ENCODE peak calls at places on chromosomes 16 and 17, in ten cellular contexts. D is ovary, P is transverse colon, Q is tibial nerve, C is heart left ventricle, T is esophagus muscularis mucosa, R is body of pancreas, H is uterus, E is IMR-90, J is suprapubic skin. V is an unnamed sample.

GRCh38 chr17:74361613-74362391 is at the start of gene BTBD17:
- DNase-seq in D (peak; percentile 63), P (peak; percentile 61), Q (peak; percentile 39), C (peak; percentile 54), R (peak; percentile 77), J (no peak), T (no peak), H (peak; percentile 40), E (no peak), V (peak; percentile 62)

GRCh38 chr17:50046667-50047066 is 9.2 kb upstream of the ITGA3 start:
- DNase-seq in E (no peak), C (no peak), Q (no peak), J (peak; percentile 58), R (no peak), P (no peak), T (no peak), D (peak; percentile 10), H (no peak), V (peak; percentile 35)

GRCh38 chr17:4833941-4834501 is 881 bp downstream of the MINK1 start:
- DNase-seq in E (peak; percentile 80), Q (peak; percentile 14), H (no peak), T (no peak), J (no peak), D (peak; percentile 40), C (peak; percentile 26), P (peak; percentile 47), R (peak; percentile 30), V (no peak)

GRCh38 chr17:40107266-40107980 is 7.0 kb upstream of the NR1D1 start:
- DNase-seq in D (peak; percentile 51), E (no peak), Q (peak; percentile 54), T (no peak), H (peak; percentile 43), P (no peak), J (no peak), R (no peak), C (peak; percentile 27), V (no peak)

GRCh38 chr17:60747069-60747808 is 69.6 kb downstream of the BCAS3 start:
- DNase-seq in E (no peak), C (no peak), Q (no peak), H (no peak), J (no peak), R (no peak), T (no peak), D (no peak), P (no peak), V (no peak)

GRCh38 chr17:57586099-57586702 is 158.9 kb downstream of the CCDC182 start:
- DNase-seq in C (no peak), T (no peak), Q (no peak), J (no peak), H (no peak), E (no peak), D (no peak), P (no peak), R (no peak), V (no peak)

GRCh38 chr16:80045944-80046660 is 445.6 kb upstream of the MAF start:
- DNase-seq in P (no peak), C (no peak), J (no peak), E (no peak), H (no peak), Q (no peak), T (no peak), D (no peak), R (no peak), V (no peak)

GRCh38 chr16:1602285-1602684 is 9.6 kb downstream of the IFT140 start:
- DNase-seq in R (no peak), Q (no peak), P (no peak), E (no peak), J (no peak), C (no peak), T (no peak), H (no peak), D (no peak), V (no peak)

GRCh38 chr17:10756604-10757003 is 26.8 kb upstream of the TMEM220 start:
- DNase-seq in T (no peak), H (no peak), D (no peak), P (no peak), C (no peak), J (no peak), Q (no peak), R (peak; percentile 24), E (no peak), V (no peak)

GRCh38 chr16:58753711-58754134 is 19.6 kb upstream of the GOT2 start:
- DNase-seq in C (no peak), D (no peak), J (no peak), H (no peak), P (no peak), T (no peak), E (no peak), Q (no peak), R (no peak), V (no peak)

GRCh38 chr16:51286272-51286671 is 135.2 kb upstream of the SALL1 start:
- DNase-seq in H (no peak), E (no peak), C (no peak), Q (no peak), R (no peak), P (no peak), J (no peak), D (no peak), T (no peak), V (no peak)

GRCh38 chr16:77918792-77919707 is 103.3 kb upstream of the CLEC3A start:
- DNase-seq in Q (no peak), T (no peak), P (no peak), R (peak; percentile 19), H (no peak), D (no peak), E (peak; percentile 78), J (no peak), C (no peak), V (no peak)

GRCh38 chr16:57590654-57591085 is 37.8 kb upstream of the ADGRG1 start:
- DNase-seq in T (no peak), J (no peak), D (no peak), Q (no peak), E (peak; percentile 80), P (no peak), R (no peak), H (no peak), C (no peak), V (no peak)

GRCh38 chr17:78375401-78376079 is 2.9 kb upstream of the PGS1 start:
- DNase-seq in C (peak; percentile 16), D (peak; percentile 41), Q (no peak), P (no peak), T (no peak), J (no peak), E (peak; percentile 98), H (no peak), R (no peak), V (no peak)

GRCh38 chr17:72594248-72594647 is 473.4 kb downstream of the SOX9 start:
- DNase-seq in C (no peak), P (no peak), Q (no peak), H (no peak), J (no peak), E (no peak), R (no peak), D (no peak), T (no peak), V (no peak)
- H3K27me3 ChIP-seq in C (peaks cover 14% of the 10 kb centered on the region), P (peaks cover 25% of the 10 kb centered on the region), Q (no peaks in the 10 kb centered on the region), H (no peaks in the 10 kb centered on the region), J (peaks cover 33% of the 10 kb centered on the region), E (no peaks in the 10 kb centered on the region), R (no peaks in the 10 kb centered on the region), D (no peaks in the 10 kb centered on the region), T (no peaks in the 10 kb centered on the region), V (peaks cover 17% of the 10 kb centered on the region)

GRCh38 chr17:76382803-76383644 is 1.4 kb upstream of the SPHK1 start:
- DNase-seq in Q (no peak), T (no peak), J (no peak), P (peak; percentile 67), R (peak; percentile 44), E (peak; percentile 78), D (peak; percentile 50), H (no peak), C (no peak), V (peak; percentile 65)

GRCh38 chr17:76383645-76384221 is 676 bp upstream of the SPHK1 start:
- DNase-seq in C (peak; percentile 67), R (peak; percentile 42), P (peak; percentile 47), E (peak; percentile 53), D (peak; percentile 47), Q (peak; percentile 24), H (peak; percentile 42), T (no peak), J (no peak), V (no peak)

GRCh38 chr17:76385892-76386786 is 1.7 kb downstream of the SPHK1 start:
- DNase-seq in R (peak; percentile 83), P (peak; percentile 87), Q (peak; percentile 83), J (peak; percentile 91), D (peak; percentile 78), C (peak; percentile 81), H (peak; percentile 69), T (peak; percentile 95), E (peak; percentile 78), V (peak; percentile 81)

GRCh38 chr17:76384987-76385891 is 830 bp downstream of the SPHK1 start:
- DNase-seq in E (peak; percentile 73), P (peak; percentile 49), Q (peak; percentile 36), J (peak; percentile 86), D (peak; percentile 70), H (peak; percentile 44), R (peak; percentile 52), T (no peak), C (peak; percentile 53), V (peak; percentile 62)

GRCh38 chr17:76384222-76384986 is at the start of gene SPHK1:
- DNase-seq in H (peak; percentile 54), P (peak; percentile 76), J (no peak), R (peak; percentile 77), D (peak; percentile 66), Q (peak; percentile 26), T (no peak), C (peak; percentile 82), E (peak; percentile 81), V (peak; percentile 78)
- TF ChIP-seq POLR2A in H (peak; percentile 57), P (peak; percentile 11), J (peak; percentile 39), R (peak; percentile 42), D (peak; percentile 48), Q (peak; percentile 46), T (no peak), C (peak; percentile 54), E (peak; percentile 86), V (peak; percentile 44)

DNA sequence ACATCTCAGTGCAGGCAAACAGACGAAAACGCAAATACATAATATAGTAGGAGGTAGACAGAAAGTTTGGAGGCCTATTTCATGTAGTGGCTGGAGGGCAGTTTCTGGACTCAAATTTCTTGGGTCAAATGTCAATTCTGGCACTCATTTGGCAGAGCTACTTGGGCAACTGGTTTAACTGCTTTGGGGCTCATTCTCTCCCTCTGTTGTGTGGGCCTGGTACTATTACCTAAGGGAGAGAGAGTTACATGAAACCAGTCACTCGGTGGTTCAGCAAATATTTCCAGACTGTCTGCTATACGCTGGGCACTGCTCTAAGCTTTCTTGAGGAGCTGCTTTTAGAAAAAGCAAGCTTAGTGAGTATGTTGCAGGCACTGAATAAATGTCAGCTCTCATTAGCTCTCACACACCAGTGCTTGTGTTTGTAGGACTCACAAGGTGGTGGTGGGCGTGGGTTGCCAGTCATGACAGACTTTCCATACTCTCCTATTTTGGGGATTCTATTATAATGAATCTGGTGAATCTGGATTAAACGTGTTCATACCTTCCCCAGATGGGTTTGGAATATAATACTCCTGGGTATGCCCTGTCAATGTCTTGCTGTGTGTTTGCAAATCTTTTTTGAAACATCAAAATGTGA is 1.7 kb upstream of the SHISA9 start:
- DNase-seq in T (no peak), P (no peak), R (no peak), D (no peak), C (no peak), J (no peak), E (no peak), H (no peak), Q (no peak), V (no peak)
- H3K27me3 ChIP-seq in T (no peaks in the 10 kb centered on the region), P (peaks cover 71% of the 10 kb centered on the region), R (no peaks in the 10 kb centered on the region), D (no peaks in the 10 kb centered on the region), C (peaks cover 54% of the 10 kb centered on the region), J (peaks cover 69% of the 10 kb centered on the region), E (peaks cover 26% of the 10 kb centered on the region), H (no peaks in the 10 kb centered on the region), Q (no peaks in the 10 kb centered on the region), V (no peaks in the 10 kb centered on the region)

GRCh38 chr17:67628580-67629013 is 89.1 kb upstream of the NOL11 start:
- DNase-seq in H (no peak), D (no peak), Q (no peak), J (no peak), C (no peak), T (no peak), E (no peak), R (peak; percentile 69), P (no peak), V (no peak)
- TF ChIP-seq POLR2A in H (no peak), D (no peak), Q (no peak), J (no peak), C (no peak), T (no peak), E (no peak), R (no peak), P (no peak), V (no peak)

V was measured in right lobe of liver.